ENCODE peak calls at places on chromosome 22, in four cellular contexts. J is DND-41, K is mammary epithelial cell, S is IMR-90. N is an unnamed sample.

GRCh38 chr22:43587574-43587973 is 175.8 kb downstream of the MPPED1 start:
- DNase-seq in J (no peak), K (no peak), S (peak; percentile 24), N (no peak)

GRCh38 chr22:17726561-17727243 is 47.6 kb downstream of the BID start:
- DNase-seq in J (peak; percentile 65), S (peak; percentile 72), K (no peak), N (no peak)

GRCh38 chr22:39362271-39362670 is 12.5 kb downstream of the SYNGR1 start:
- DNase-seq in S (no peak), K (no peak), J (no peak), N (peak; percentile 46)

GRCh38 chr22:48708558-48709245 is 1119.0 kb downstream of the BRD1 start:
- DNase-seq in J (no peak), S (no peak), K (no peak), N (no peak)

GRCh38 chr22:46035742-46036557 is 59.0 kb upstream of the WNT7B start:
- DNase-seq in K (peak; percentile 97), S (peak; percentile 98), J (peak; percentile 100), N (peak; percentile 100)

GRCh38 chr22:24584871-24585411 is 7.9 kb downstream of the LRRC75B start:
- DNase-seq in S (no peak), J (no peak), K (no peak), N (no peak)

GRCh38 chr22:23893957-23894709 is at the start of gene MIF:
- DNase-seq in S (peak; percentile 91), J (peak; percentile 98), K (peak; percentile 95), N (peak; percentile 98)

GRCh38 chr22:48223488-48224190 is 1461.2 kb downstream of the TBC1D22A start:
- DNase-seq in S (no peak), K (no peak), J (no peak), N (no peak)

GRCh38 chr22:17779286-17780115 is 5.2 kb upstream of the BID start:
- DNase-seq in J (no peak), S (no peak), K (no peak), N (no peak)

GRCh38 chr22:31969789-31970489 is 25.6 kb downstream of the YWHAH start:
- DNase-seq in K (peak; percentile 82), S (peak; percentile 66), J (peak; percentile 42), N (peak; percentile 93)

GRCh38 chr22:19168088-19168890 is 10.2 kb downstream of the SLC25A1 start:
- DNase-seq in J (no peak), S (no peak), K (no peak), N (peak; percentile 42)

GRCh38 chr22:46047841-46048595 is 71.1 kb upstream of the WNT7B start:
- DNase-seq in K (no peak), S (no peak), J (no peak), N (no peak)

GRCh38 chr22:28835630-28836189 is 35.3 kb upstream of the XBP1 start:
- DNase-seq in K (no peak), J (no peak), S (no peak), N (no peak)

GRCh38 chr22:39130892-39131855 is 21.3 kb downstream of the CBX7 start:
- DNase-seq in J (no peak), K (no peak), S (peak; percentile 42), N (peak; percentile 34)

GRCh38 chr22:25174888-25175411 is 24.7 kb upstream of the CRYBB3 start:
- DNase-seq in J (no peak), S (no peak), K (no peak), N (no peak)

GRCh38 chr22:45284705-45285305 is at the start of gene UPK3A:
- DNase-seq in J (no peak), K (peak; percentile 32), S (no peak), N (peak; percentile 89)

GRCh38 chr22:17827466-17827865 is 53.2 kb upstream of the BID start:
- DNase-seq in K (no peak), J (no peak), S (no peak), N (no peak)

GRCh38 chr22:24580276-24580675 is 12.6 kb downstream of the LRRC75B start:
- DNase-seq in K (peak; percentile 88), J (no peak), S (peak; percentile 93), N (no peak)

GRCh38 chr22:35839811-35840739 is 122.4 kb downstream of the APOL5 start:
- DNase-seq in S (peak; percentile 98), J (no peak), K (peak; percentile 98), N (peak; percentile 94)

GRCh38 chr22:24965822-24966626 is 13.5 kb downstream of the KIAA1671 start:
- DNase-seq in K (peak; percentile 92), S (no peak), J (no peak), N (no peak)

GRCh38 chr22:30265131-30265720 is 1.4 kb downstream of the OSM start:
- DNase-seq in J (peak; percentile 60), K (no peak), S (no peak), N (no peak)
- H2AFZ ChIP-seq in J (no peak overlapping the region), K (no peak overlapping the region), S (peak overlapping the region; percentile 67), N (no peak overlapping the region)

DNA sequence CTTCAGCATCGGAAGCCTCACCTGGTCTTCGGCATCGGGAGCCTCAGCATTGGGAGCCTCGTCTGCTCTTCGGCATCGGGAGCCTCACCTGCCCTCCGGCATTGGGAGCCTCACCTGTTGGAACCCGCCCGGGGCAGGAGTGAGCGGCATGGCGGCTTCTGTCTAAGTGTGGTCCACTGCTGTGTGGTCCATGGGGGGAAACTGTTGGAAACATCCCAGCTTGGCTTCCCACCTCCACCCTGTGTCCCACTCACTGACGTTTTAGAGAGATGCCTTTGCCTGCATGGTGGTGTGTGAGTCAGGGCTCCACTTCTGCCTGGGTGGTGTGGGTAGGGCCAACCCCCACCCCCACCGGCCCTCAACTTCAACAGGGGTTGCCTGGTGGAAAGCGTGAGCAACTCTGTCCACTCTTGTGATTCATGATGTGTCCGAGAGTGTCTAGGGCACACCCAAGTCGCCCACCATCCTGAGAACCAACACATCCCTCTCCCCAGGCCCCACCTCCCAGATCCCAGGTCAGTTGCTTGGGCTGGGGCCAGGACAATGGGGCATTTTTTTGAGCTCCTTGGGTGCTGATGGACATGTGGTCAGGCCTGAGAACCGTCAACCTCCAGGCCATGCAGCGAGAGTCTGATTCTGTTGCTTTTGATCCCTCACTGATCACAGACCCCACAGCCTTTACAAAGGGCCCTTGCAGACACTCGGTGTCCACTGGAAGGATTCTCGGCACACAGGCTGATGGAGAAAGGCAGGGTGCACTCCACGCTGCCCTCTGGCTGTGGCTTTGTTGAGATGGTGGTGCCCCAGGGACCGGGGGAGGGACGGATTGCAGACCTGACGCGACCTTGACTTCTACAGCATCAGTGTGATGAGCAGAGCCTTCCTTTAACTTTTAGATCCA is 406.7 kb downstream of the TBC1D22A start:
- DNase-seq in J (no peak), K (no peak), S (peak; percentile 8), N (peak; percentile 62)
- TF ChIP-seq CTCF in J (peak; percentile 50), K (no peak), S (peak; percentile 44), N (peak; percentile 71)

DNA sequence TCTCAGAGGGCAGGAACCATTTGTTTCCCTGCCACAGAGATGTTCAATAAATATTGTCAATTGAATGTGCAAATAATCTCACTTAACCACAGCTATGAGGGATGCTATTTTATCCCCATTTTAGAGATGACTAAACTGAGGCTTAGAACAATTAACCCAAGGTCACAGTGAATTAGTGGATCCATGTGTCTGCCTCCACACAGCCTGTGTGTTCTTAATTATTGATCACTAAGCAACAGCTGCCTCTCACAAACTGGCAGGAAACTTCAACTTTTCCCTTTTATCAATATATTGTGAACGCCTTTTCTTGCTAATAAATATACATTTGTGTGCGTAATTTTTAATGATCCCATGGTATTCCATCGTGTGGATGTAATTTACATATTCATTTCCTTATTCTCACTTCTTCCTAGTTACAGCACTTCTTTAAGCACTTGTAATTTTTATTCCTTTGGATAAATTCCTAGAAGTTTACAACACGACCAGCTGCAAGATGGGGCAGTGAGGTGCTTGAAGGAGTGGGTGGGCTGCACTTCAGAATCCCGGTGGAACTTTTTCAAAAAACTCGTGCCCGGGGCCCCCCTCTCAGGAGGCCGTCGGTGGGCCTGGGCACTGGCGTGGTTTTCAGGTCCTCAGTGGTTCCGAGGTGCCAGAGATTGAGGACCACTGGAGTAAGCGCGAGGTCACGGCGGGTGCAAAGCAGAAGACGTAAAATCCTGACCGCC is 915 bp upstream of the SREBF2 start:
- DNase-seq in S (peak; percentile 24), K (no peak), J (no peak), N (no peak)
- H2AFZ ChIP-seq in S (peak overlapping the region; percentile 97), K (peak overlapping the region; percentile 91), J (peak overlapping the region; percentile 54), N (no peak overlapping the region)

GRCh38 chr22:37183432-37184379 is 4.3 kb downstream of the C1QTNF6 start:
- DNase-seq in J (no peak), S (no peak), K (no peak), N (no peak)

GRCh38 chr22:37182949-37183245 is 5.2 kb downstream of the C1QTNF6 start:
- DNase-seq in K (no peak), S (no peak), J (no peak), N (no peak)

GRCh38 chr22:37180531-37181231 is 7.4 kb downstream of the C1QTNF6 start:
- DNase-seq in K (no peak), S (no peak), J (no peak), N (no peak)

GRCh38 chr22:37181681-37182080 is 6.4 kb downstream of the C1QTNF6 start:
- DNase-seq in S (no peak), K (no peak), J (no peak), N (no peak)

GRCh38 chr22:37182101-37182948 is 5.7 kb downstream of the C1QTNF6 start:
- DNase-seq in J (no peak), K (no peak), S (no peak), N (no peak)
- TF ChIP-seq CTCF in J (no peak), K (no peak), S (no peak), N (peak; percentile 36)

DNA sequence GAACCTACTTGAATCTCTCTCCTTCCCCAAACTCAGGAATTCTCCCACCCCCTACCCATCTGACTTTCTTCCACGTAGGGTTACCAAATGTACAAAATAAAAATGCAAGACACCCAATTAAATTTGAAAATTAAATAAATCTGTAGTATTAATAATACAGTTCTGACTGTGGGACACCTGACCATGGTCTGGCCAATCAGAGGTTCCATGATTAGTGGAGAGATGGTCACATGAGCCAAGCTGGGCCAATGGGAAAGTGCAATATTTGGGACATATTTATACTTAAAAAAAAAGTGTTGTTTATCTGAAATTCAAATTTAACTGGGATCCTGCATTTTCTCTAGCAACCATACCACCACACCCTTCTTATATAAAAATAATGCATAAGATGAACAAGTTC is 29.8 kb upstream of the ASPHD2 start:
- DNase-seq in K (no peak), S (no peak), J (no peak), N (no peak)
- H2AFZ ChIP-seq in K (peak overlapping the region; percentile 30), S (no peak overlapping the region), J (no peak overlapping the region), N (no peak overlapping the region)

GRCh38 chr22:20526628-20527355 is 19.4 kb downstream of the MED15 start:
- DNase-seq in K (peak; percentile 81), J (no peak), S (peak; percentile 91), N (no peak)
- TF ChIP-seq CTCF in K (no peak), J (no peak), S (peak; percentile 41), N (no peak)